ENCODE peak calls at places on chromosomes 3 and 15, in five cellular contexts. K, X, P, V and U are unnamed samples.

GRCh38 chr3:99562138-99562537 is 76.3 kb upstream of the COL8A1 start:
- DNase-seq in K (no peak), X (no peak), P (peak), V (peak), U (peak)

GRCh38 chr3:62403765-62404164 is 30.4 kb upstream of the FEZF2 start:
- DNase-seq in K (no peak), X (no peak), P (no peak), V (no peak), U (no peak)

GRCh38 chr3:126287536-126288181 is 69.5 kb downstream of the KLF15 start:
- DNase-seq in K (peak), X (peak), P (peak), V (no peak), U (peak)

GRCh38 chr3:86814918-86815655 is 175.9 kb downstream of the VGLL3 start:
- DNase-seq in K (no peak), X (no peak), P (no peak), V (no peak), U (peak)

GRCh38 chr3:86951343-86951742 is 39.6 kb downstream of the VGLL3 start:
- DNase-seq in K (no peak), X (no peak), P (no peak), V (no peak), U (peak)

GRCh38 chr15:31489801-31490646 is 163.4 kb downstream of the KLF13 start:
- DNase-seq in K (peak), X (peak), P (peak), V (peak), U (peak)

GRCh38 chr3:189950258-189950657 is 170.4 kb downstream of the P3H2 start:
- DNase-seq in K (no peak), X (no peak), P (no peak), V (no peak), U (no peak)

GRCh38 chr3:48966876-48967361 is 23.1 kb upstream of the P4HTM start:
- DNase-seq in K (no peak), X (no peak), P (no peak), V (no peak), U (no peak)

GRCh38 chr3:159865042-159865579 is 123.5 kb upstream of the IL12A start:
- DNase-seq in K (no peak), X (peak), P (no peak), V (no peak), U (no peak)

GRCh38 chr3:179713643-179714090 is 60.8 kb downstream of the USP13 start:
- DNase-seq in K (no peak), X (no peak), P (no peak), V (no peak), U (no peak)

GRCh38 chr15:68699881-68700394 is 120.8 kb downstream of the ANP32A start:
- DNase-seq in K (no peak), X (no peak), P (no peak), V (no peak), U (no peak)